ENCODE peak calls at places on chromosomes 16 and 17, in seven cellular contexts. I is GM12891, L is SK-N-SH, V is GM12878, Z is K562, U is H1, W is HepG2. E is an unnamed sample.

GRCh38 chr17:4406386-4406785 is 27.4 kb upstream of the SPNS3 start:
- DNase-seq in U (no peak), V (no peak), L (no peak), W (no peak), I (no peak), Z (no peak), E (no peak)

GRCh38 chr16:12488371-12488770 is 315.3 kb downstream of the CPPED1 start:
- DNase-seq in Z (no peak), W (no peak), U (no peak), V (no peak), L (no peak), I (no peak), E (no peak)

GRCh38 chr17:71081666-71082065 is 912.3 kb downstream of the KCNJ2 start:
- DNase-seq in Z (no peak), V (no peak), I (no peak), W (no peak), L (no peak), U (no peak), E (no peak)

GRCh38 chr16:3781421-3781820 is 64.1 kb upstream of the TRAP1 start:
- DNase-seq in Z (no peak), W (no peak), L (no peak), V (no peak), I (no peak), U (no peak), E (no peak)

GRCh38 chr17:42779942-42780815 is at the start of gene WNK4:
- DNase-seq in L (peak), U (no peak), I (no peak), V (no peak), Z (peak), W (peak), E (no peak)

GRCh38 chr17:13995856-13996635 is 73.3 kb upstream of the COX10 start:
- DNase-seq in W (no peak), I (no peak), L (no peak), V (no peak), Z (no peak), U (no peak), E (no peak)

GRCh38 chr17:43411820-43412529 is 13.2 kb downstream of the ARL4D start:
- DNase-seq in L (no peak), Z (no peak), U (no peak), I (no peak), W (no peak), V (no peak), E (no peak)

GRCh38 chr16:27906883-27907282 is 156.6 kb downstream of the GSG1L start:
- DNase-seq in L (peak), V (no peak), I (no peak), U (no peak), W (no peak), Z (no peak), E (no peak)

GRCh38 chr16:27795992-27796614 is 246.2 kb downstream of the KATNIP start:
- DNase-seq in I (no peak), Z (peak), L (no peak), U (peak), W (peak), V (no peak), E (no peak)

GRCh38 chr17:63434951-63435571 is 11.0 kb downstream of the CYB561 start:
- DNase-seq in L (peak), V (no peak), I (no peak), W (no peak), Z (no peak), U (no peak), E (no peak)

GRCh38 chr17:4849011-4849536 is 15.9 kb downstream of the MINK1 start:
- DNase-seq in U (peak), V (no peak), Z (no peak), L (no peak), I (no peak), W (no peak), E (no peak)

GRCh38 chr17:31579265-31579664 is 187.8 kb downstream of the RAB11FIP4 start:
- DNase-seq in W (no peak), U (no peak), L (peak), V (no peak), Z (no peak), I (no peak), E (no peak)

GRCh38 chr16:63188076-63188771 is 1152.0 kb upstream of the CDH8 start:
- DNase-seq in Z (no peak), V (no peak), L (no peak), I (no peak), W (no peak), U (no peak), E (no peak)

GRCh38 chr17:68897557-68897956 is 57.6 kb downstream of the ABCA8 start:
- DNase-seq in I (no peak), W (no peak), U (no peak), Z (no peak), V (no peak), L (no peak), E (no peak)

GRCh38 chr16:57797526-57798266 is 4.6 kb downstream of the KIFC3 start:
- DNase-seq in U (no peak), L (no peak), Z (no peak), V (no peak), W (peak), I (no peak), E (no peak)

GRCh38 chr16:53609536-53609935 is 94.1 kb downstream of the RPGRIP1L start:
- DNase-seq in I (no peak), L (no peak), V (no peak), W (no peak), U (no peak), Z (no peak), E (no peak)

GRCh38 chr16:50992366-50993032 is 158.6 kb downstream of the SALL1 start:
- DNase-seq in L (no peak), W (no peak), V (no peak), Z (no peak), I (no peak), U (no peak), E (no peak)

GRCh38 chr16:14358697-14359305 is 271.3 kb downstream of the PARN start:
- DNase-seq in U (no peak), W (no peak), L (no peak), V (no peak), Z (no peak), I (no peak), E (no peak)

GRCh38 chr16:83513006-83513755 is 294.6 kb upstream of the HSBP1 start:
- DNase-seq in W (no peak), I (no peak), V (no peak), U (no peak), Z (no peak), L (no peak), E (no peak)

GRCh38 chr17:14451729-14452191 is 150.9 kb downstream of the HS3ST3B1 start:
- DNase-seq in W (no peak), V (no peak), I (no peak), Z (no peak), L (no peak), U (no peak), E (no peak)

GRCh38 chr17:647340-648197 is 67.1 kb downstream of the VPS53 start:
- DNase-seq in Z (no peak), I (no peak), V (no peak), W (no peak), L (no peak), U (no peak), E (no peak)

GRCh38 chr17:651596-651995 is 63.0 kb downstream of the VPS53 start:
- DNase-seq in I (no peak), Z (no peak), L (no peak), U (no peak), W (no peak), V (no peak), E (no peak)

GRCh38 chr17:653724-654123 is 60.9 kb downstream of the VPS53 start:
- DNase-seq in I (no peak), V (no peak), L (no peak), W (no peak), U (no peak), Z (no peak), E (no peak)

GRCh38 chr17:655618-656017 is 59.0 kb downstream of the VPS53 start:
- DNase-seq in V (no peak), L (no peak), W (no peak), I (no peak), U (no peak), Z (no peak), E (no peak)

DNA sequence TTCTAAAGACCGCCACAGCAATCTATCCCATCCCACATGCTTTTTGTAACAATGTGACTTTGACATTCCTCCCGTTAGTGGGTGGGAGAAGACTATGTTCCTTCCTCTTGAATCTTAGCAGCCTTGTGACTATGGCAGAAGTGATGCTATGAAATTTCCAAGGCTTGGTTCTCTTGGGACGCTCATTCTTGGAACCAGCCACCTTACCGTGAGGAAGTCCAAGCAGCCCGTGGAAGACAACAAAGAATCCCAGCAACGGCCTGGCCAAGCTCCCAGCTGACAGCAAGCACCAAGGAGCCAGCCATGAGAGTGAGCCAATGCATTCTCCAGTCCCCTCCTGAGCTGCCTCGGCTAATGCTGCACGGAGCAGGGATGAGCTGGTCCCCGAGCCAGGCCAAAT is 62.3 kb downstream of the VPS53 start:
- DNase-seq in Z (no peak), W (no peak), L (no peak), U (no peak), I (no peak), V (no peak), E (no peak)
- TF ChIP-seq TAF1 in Z (no peak), W (no peak), L (no peak), U (no peak), I (no peak), V (no peak), E (no peak)

DNA sequence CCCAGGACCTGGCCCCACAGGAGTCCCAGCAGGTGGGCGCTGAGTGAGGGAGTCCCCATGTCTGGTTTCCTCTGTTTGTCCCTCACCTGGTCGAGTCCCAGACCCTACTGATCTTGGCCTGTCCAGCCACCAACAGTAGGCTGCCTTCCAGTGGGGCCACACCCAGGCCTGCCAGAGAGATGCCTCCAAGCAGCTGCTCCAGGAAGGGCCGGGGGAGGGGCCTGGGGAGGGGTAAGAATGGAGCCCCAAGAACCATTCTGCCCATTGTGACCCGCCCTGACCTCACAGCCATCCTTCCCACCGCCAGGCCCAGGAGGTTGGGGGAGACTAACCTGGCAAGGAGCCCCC is 736 bp downstream of the SPATA20 start:
- DNase-seq in V (no peak), U (no peak), I (no peak), W (no peak), L (no peak), Z (no peak), E (no peak)
- TF ChIP-seq TAF1 in V (no peak), U (no peak), I (no peak), W (no peak), L (no peak), Z (no peak), E (no peak)

DNA sequence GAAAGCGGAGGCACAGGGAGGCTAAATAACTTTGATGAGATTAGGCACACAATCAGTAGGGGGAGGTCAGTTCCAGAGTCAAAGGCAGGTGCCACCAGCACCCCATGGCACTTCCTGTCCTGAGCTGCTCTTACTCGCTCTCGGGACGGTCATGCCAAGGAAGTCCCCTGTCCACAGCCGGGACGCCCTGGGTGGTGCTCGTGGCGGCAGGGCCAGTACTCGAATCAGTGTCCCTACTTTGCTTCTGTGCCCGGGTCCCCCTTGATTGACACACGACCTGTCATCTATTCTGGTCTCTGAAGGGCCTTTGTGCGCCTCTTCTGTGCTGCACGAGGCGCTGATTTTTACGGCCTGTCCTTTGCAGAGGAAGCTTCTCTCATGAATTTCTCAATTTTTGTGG is 31.4 kb downstream of the IRF8 start:
- DNase-seq in L (no peak), I (no peak), Z (no peak), V (no peak), U (no peak), W (no peak), E (no peak)
- TF ChIP-seq TAF1 in L (no peak), I (no peak), Z (no peak), V (no peak), U (no peak), W (no peak), E (no peak)

GRCh38 chr17:1961187-1961586 is 63.9 kb downstream of the RTN4RL1 start:
- DNase-seq in V (no peak), L (no peak), W (no peak), Z (no peak), I (no peak), U (no peak), E (no peak)

GRCh38 chr17:1957037-1957436 is 68.1 kb downstream of the RTN4RL1 start:
- DNase-seq in U (no peak), Z (no peak), I (no peak), W (no peak), L (no peak), V (no peak), E (no peak)

GRCh38 chr17:1963250-1963649 is 61.9 kb downstream of the RTN4RL1 start:
- DNase-seq in V (no peak), U (no peak), L (no peak), W (no peak), Z (no peak), I (no peak), E (no peak)

GRCh38 chr17:1958134-1958881 is 66.8 kb downstream of the RTN4RL1 start:
- DNase-seq in L (no peak), W (no peak), U (no peak), V (no peak), I (no peak), Z (no peak), E (no peak)

DNA sequence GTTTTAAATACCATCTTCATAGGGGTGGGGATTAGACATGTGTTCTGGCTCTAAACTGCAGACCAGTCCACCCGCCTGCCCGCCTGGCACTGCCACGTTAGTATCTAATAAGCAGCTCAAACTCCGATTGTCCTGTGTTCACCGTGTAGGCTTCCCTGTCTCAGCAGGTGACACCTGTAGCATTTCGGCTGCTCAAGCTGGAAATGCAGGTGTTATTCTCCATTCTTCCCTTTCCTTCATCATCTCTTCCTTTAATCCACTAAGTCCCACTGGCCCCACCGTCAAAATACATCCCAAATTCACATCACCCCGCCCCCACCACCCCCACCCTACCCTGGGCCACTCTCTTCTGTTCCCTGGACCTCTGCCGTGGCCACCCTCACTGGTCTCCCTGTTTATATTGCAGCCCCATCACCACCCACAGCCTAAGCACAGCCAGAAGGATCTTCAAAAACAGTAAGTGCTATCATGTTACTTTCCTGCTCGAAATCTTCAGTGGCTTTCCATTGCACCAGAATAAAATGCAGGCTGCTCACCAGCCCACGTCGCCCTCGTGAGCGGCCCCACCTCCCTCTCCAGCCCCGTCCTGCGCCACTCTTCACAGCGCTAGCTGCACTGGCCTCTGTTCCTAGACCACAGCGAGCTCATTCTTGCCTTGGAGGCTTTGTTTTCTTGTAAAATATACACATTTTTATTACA is 65.1 kb downstream of the RTN4RL1 start:
- DNase-seq in I (no peak), L (no peak), W (no peak), U (no peak), V (no peak), Z (no peak), E (no peak)
- TF ChIP-seq TAF1 in I (no peak), L (no peak), W (no peak), U (no peak), V (no peak), Z (no peak), E (no peak)

DNA sequence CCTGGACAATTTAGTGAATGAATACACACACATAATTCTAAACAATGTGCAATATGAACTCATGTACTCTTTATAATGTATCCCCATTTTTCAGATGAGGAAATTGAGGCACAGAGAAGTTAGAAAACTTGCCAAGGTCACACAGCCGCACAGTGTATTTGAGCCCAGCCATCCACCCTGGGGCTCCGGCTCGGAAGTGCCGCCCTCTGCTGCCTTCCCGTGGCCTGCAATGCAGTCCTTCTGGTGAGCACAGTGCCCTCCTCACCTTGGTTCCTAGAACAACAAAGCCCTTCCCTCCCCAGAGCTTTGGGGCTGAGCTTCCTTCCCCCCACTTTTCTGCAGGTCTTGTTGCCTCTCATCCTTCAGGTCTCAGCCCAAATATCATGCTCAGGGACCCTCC is 63.7 kb downstream of the C16orf78 start:
- DNase-seq in W (no peak), U (no peak), V (no peak), L (no peak), I (no peak), Z (no peak), E (no peak)
- TF ChIP-seq TAF1 in W (no peak), U (no peak), V (no peak), L (no peak), I (no peak), Z (no peak), E (no peak)

GRCh38 chr16:89478576-89479221 is 11.7 kb downstream of the ANKRD11 start:
- DNase-seq in W (peak), Z (no peak), V (no peak), L (no peak), U (no peak), I (no peak), E (no peak)
- TF ChIP-seq TAF1 in W (no peak), Z (no peak), V (no peak), L (no peak), U (no peak), I (no peak), E (no peak)

GRCh38 chr17:51325471-51325870 is 65.1 kb downstream of the UTP18 start:
- DNase-seq in U (no peak), L (no peak), I (no peak), W (no peak), Z (no peak), V (no peak), E (no peak)
- TF ChIP-seq TAF1 in U (no peak), L (no peak), I (no peak), W (no peak), Z (no peak), V (no peak), E (no peak)

DNA sequence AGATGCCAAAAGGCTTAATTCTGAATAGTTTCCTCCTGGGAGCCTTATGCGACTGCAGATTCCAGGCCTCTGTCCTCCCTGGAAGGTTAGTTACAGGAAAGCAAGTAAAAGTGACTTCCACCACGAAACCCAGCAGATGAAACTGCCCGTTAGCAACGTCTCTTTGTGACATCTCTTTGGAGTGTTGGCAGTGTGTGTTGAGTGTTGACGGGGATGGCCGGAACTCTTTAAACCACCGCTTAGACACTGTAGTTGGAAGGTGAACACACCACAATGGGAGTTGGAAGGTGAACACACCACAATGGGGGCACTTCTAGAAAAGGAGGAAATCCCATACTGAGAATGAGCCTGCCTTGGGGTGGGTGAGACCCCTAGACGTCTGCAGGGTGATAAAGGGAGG is 858 bp downstream of the SKAP1 start:
- DNase-seq in V (no peak), Z (no peak), I (no peak), W (no peak), L (no peak), U (no peak), E (no peak)
- TF ChIP-seq TAF1 in V (no peak), Z (no peak), I (no peak), W (no peak), L (no peak), U (no peak), E (no peak)

DNA sequence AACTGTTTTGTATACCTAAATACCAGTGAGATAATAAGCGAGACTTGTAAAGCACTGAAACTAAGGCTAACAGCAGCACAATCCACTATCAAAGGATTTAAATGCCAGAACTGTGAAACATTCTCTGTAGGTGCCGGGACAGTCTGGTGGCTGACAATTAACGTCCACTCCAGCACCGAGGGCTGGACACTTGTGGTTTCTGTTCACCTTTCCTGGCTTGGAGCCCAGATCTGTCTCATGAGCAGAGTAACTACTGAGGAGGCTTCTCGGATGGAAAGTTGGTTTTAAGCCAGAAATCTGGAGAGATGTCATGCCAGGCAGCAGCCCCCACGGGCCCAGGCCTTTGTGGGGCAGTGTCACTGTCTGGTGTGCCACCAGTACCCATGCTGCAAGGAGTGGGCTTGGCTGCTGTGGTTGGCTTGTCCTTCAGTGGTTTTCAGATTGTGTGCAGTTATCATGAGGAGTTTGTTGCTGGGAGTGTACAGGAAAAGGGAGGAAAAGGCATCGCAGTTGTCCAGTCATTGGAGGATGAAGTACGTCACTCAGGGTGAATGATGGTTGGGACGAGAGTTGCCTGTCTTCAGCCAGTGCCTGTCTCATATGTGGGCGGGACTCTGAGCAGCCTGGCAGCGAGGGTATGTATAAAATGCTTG is 35.5 kb downstream of the UBN1 start:
- DNase-seq in W (no peak), I (no peak), Z (peak), L (peak), U (no peak), V (no peak), E (no peak)
- TF ChIP-seq TAF1 in W (no peak), I (no peak), Z (no peak), L (no peak), U (no peak), V (no peak), E (no peak)

E was measured in GM12892.